ENCODE peak calls at places on chromosomes 1 and 21, in four cellular contexts. Y is SK-N-SH, I is stomach, J is transverse colon. W is an unnamed sample. For H3K27me3, the result is how much of the 10 kb centered on the place peaks cover.

GRCh38 chr1:76862447-76862846 is 4.8 kb upstream of the ST6GALNAC5 start:
- DNase-seq in Y (no peak), I (no peak), J (no peak), W (no peak)

GRCh38 chr1:248688527-248689298 is 13.9 kb downstream of the OR14I1 start:
- DNase-seq in Y (no peak), I (no peak), J (no peak), W (no peak)

GRCh38 chr1:25018878-25019277 is 88.8 kb upstream of the RUNX3 start:
- DNase-seq in Y (no peak), I (no peak), J (no peak), W (no peak)

GRCh38 chr1:78758493-78758892 is 108.9 kb downstream of the IFI44 start:
- DNase-seq in Y (no peak), I (no peak), J (no peak), W (no peak)

GRCh38 chr1:83857108-83857507 is 141.8 kb downstream of the TTLL7 start:
- DNase-seq in Y (peak), I (no peak), J (no peak), W (no peak)

GRCh38 chr1:109948285-109948630 is 36.3 kb upstream of the AHCYL1 start:
- DNase-seq in Y (no peak), I (no peak), J (no peak), W (no peak)

GRCh38 chr1:3788756-3789420 is 7.4 kb downstream of the LRRC47 start:
- DNase-seq in Y (no peak), I (no peak), J (no peak), W (no peak)

GRCh38 chr1:89711140-89711778 is 78.3 kb downstream of the LRRC8C start:
- DNase-seq in Y (no peak), I (no peak), J (no peak), W (no peak)

GRCh38 chr1:15218287-15219279 is 28.4 kb upstream of the FHAD1 start:
- DNase-seq in Y (peak), I (no peak), J (no peak), W (no peak)

GRCh38 chr1:42932442-42932941 is 26.2 kb downstream of the SLC2A1 start:
- DNase-seq in Y (no peak), I (no peak), J (no peak), W (peak)

GRCh38 chr1:148385371-148386030 is 97.6 kb downstream of the PPIAL4G start:
- DNase-seq in Y (no peak), I (no peak), J (no peak), W (no peak)

GRCh38 chr1:112264553-112264952 is 131.5 kb upstream of the CTTNBP2NL start:
- DNase-seq in Y (no peak), I (no peak), J (no peak), W (no peak)

GRCh38 chr1:209879539-209879938 is 51.8 kb downstream of the UTP25 start:
- DNase-seq in Y (peak), I (no peak), J (no peak), W (no peak)

GRCh38 chr1:214044438-214045214 is 56.9 kb downstream of the PROX1 start:
- DNase-seq in Y (no peak), I (no peak), J (no peak), W (no peak)

GRCh38 chr1:4786061-4786460 is 131.7 kb downstream of the AJAP1 start:
- DNase-seq in Y (no peak), I (no peak), J (no peak), W (no peak)

GRCh38 chr1:145978860-145979745 is 14.6 kb downstream of the POLR3GL start:
- DNase-seq in Y (peak), I (peak), J (peak), W (peak)
- TF ChIP-seq POLR2AphosphoS5 in Y (peak), I (peak), J (peak), W (peak)

GRCh38 chr21:37073417-37074194 is 552 bp downstream of the TTC3 start:
- DNase-seq in Y (peak), I (peak), J (peak), W (peak)
- TF ChIP-seq CTCF in Y (peak), I (peak), J (no peak), W (peak)

DNA sequence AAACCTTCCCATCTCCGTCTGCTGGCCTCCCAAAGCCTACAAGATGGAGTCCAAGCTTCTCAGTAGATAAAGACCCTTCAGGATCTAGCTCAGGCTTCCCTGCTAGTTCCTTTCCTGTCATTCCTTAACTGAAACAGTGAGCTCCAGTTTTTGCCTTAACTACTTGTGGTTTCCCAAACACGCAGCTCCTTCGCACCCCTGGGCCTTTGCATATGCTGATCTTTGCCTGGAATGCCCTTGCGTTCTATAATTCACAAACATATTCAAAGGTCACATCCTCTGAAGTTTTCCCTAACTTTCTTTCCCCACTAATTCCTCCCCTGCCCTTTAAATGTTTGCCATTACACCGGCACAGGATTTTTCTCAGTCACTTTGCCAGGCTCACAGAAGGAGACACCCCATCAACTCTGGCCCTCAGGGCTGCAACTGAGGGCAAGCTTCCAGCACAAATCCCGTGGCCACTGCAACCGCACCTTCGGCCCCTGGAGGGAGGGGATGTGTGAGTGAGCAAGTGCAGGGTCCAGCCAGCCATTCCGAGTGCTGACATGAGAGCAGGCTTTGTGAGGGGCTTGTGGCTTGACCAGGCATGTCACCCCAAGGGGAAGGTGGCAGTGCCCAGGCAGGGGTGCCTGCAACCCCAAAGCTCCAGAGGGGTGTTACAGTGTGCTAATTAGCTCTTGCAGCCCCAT is 41.3 kb downstream of the RAB3B start:
- DNase-seq in Y (no peak), I (no peak), J (no peak), W (no peak)
- H3K27me3 ChIP-seq in Y (under half), I (under half), J (under half), W (under half)

GRCh38 chr1:206022766-206023165 is 929 bp downstream of the CTSE start:
- DNase-seq in Y (no peak), I (peak), J (no peak), W (no peak)

GRCh38 chr1:206021008-206021795 is 2.5 kb downstream of the CTSE start:
- DNase-seq in Y (no peak), I (peak), J (no peak), W (no peak)

GRCh38 chr1:206021796-206022365 is 1.8 kb downstream of the CTSE start:
- DNase-seq in Y (no peak), I (no peak), J (no peak), W (no peak)

GRCh38 chr1:206025283-206025820 is 1.7 kb upstream of the CTSE start:
- DNase-seq in Y (no peak), I (no peak), J (no peak), W (no peak)

GRCh38 chr1:206023682-206024081 is at the start of gene CTSE:
- DNase-seq in Y (no peak), I (peak), J (peak), W (no peak)
- TF ChIP-seq POLR2AphosphoS5 in Y (no peak), I (peak), J (peak), W (no peak)

DNA sequence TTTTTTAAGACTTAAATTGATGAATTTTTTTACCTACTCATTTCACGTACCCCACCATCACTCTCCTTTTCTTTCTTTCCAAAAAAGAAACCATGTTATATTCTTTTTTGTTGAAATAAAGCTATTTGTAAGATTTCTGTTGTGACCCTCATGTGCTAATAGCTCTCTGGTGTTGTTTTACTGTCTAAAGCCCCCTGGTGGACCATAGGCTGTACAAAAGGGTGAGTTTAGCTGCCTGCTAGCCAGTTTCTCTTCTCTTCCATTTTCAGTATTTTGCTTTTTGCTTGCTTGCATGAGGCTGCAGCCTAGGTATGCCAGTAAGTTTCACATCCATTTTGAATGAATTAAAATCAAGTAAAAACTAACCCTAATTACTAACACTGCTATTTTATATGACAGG is 15.6 kb upstream of the VAMP3 start:
- DNase-seq in Y (peak), I (no peak), J (no peak), W (no peak)
- TF ChIP-seq CTCF in Y (peak), I (no peak), J (no peak), W (no peak)

GRCh38 chr1:9680091-9680490 is 28.6 kb downstream of the PIK3CD start:
- DNase-seq in Y (no peak), I (no peak), J (no peak), W (no peak)
- H3K27me3 ChIP-seq in Y (under half), I (under half), J (under half), W (under half)

GRCh38 chr1:225454733-225455132 is 26.9 kb upstream of the LBR start:
- DNase-seq in Y (no peak), I (peak), J (peak), W (no peak)

GRCh38 chr1:225451340-225451739 is 23.5 kb upstream of the LBR start:
- DNase-seq in Y (no peak), I (no peak), J (peak), W (no peak)

GRCh38 chr1:225451840-225452515 is 24.1 kb upstream of the LBR start:
- DNase-seq in Y (no peak), I (no peak), J (peak), W (no peak)

GRCh38 chr1:225450491-225451191 is 22.8 kb upstream of the LBR start:
- DNase-seq in Y (no peak), I (no peak), J (peak), W (no peak)

DNA sequence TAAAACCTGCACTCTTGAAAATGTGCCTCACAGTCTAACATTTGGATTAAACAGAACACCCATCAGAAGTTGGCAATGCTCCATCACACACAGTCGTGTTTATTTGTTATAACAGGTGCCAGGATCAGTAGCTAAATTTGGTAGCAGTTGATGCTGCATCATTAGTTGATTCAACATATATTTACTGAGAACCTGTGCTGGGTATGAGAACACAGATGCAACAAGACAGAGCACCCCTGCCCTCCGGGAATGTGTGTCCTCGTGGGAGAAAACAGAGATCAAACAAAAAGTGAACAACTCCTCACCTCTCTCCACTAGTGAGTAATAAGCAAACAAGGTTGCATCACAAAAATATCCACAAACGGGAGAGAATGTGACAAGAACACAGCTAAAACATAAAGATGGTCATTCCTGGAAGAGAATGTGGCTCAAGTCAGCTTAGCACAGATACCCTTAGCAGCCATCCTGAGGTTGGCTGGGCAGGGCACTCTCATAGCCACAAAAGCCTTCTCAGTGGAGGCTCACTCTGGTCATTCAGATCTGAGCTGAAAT is 26.3 kb upstream of the LBR start:
- DNase-seq in Y (no peak), I (peak), J (peak), W (no peak)
- TF ChIP-seq POLR2AphosphoS5 in Y (no peak), I (peak), J (no peak), W (no peak)

GRCh38 chr1:19819701-19820100 is 4.6 kb upstream of the RNF186 start:
- DNase-seq in Y (no peak), I (no peak), J (no peak), W (peak)

GRCh38 chr1:19828546-19828945 is 13.5 kb upstream of the RNF186 start:
- DNase-seq in Y (no peak), I (no peak), J (no peak), W (no peak)

GRCh38 chr1:19824541-19824940 is 9.5 kb upstream of the RNF186 start:
- DNase-seq in Y (no peak), I (no peak), J (no peak), W (no peak)

GRCh38 chr1:19825298-19825697 is 10.2 kb upstream of the RNF186 start:
- DNase-seq in Y (no peak), I (peak), J (no peak), W (no peak)
- TF ChIP-seq CTCF in Y (no peak), I (no peak), J (no peak), W (no peak)

GRCh38 chr1:48675251-48675650 is 101.4 kb downstream of the BEND5 start:
- DNase-seq in Y (no peak), I (no peak), J (no peak), W (no peak)
- H3K27me3 ChIP-seq in Y (under half), I (under half), J (under half), W (under half)